ENCODE peak calls at places on chromosome 21, in ten cellular contexts. M is AG04449, O is lower lobe of right lung, H is heart right ventricle, Y is transverse colon, C is mesothelial cell of epicardium, U is AG10803, N is activated B cell treated with CpG ODN at 0.5 μM for 24 hours, G is GM13977, P is astrocyte of the spinal cord. X is an unnamed sample.

GRCh38 chr21:36549470-36549869 is 69.5 kb upstream of the CLDN14 start:
- DNase-seq in M (no peak), H (no peak), Y (no peak), G (no peak), U (no peak), P (no peak), O (no peak), C (no peak), N (no peak), X (no peak)

GRCh38 chr21:34276711-34277425 is 86.9 kb upstream of the KCNE2 start:
- DNase-seq in M (no peak), Y (no peak), P (no peak), U (peak; percentile 41), H (no peak), G (peak; percentile 13), C (no peak), O (no peak), N (no peak), X (no peak)

GRCh38 chr21:26444646-26445045 is 128.4 kb downstream of the CYYR1 start:
- DNase-seq in P (no peak), H (no peak), U (no peak), O (no peak), M (no peak), C (no peak), N (no peak), Y (no peak), G (no peak), X (no peak)

GRCh38 chr21:29334717-29335428 is 36.2 kb downstream of the BACH1 start:
- DNase-seq in C (no peak), G (no peak), H (no peak), U (peak; percentile 59), O (no peak), P (peak; percentile 92), N (no peak), Y (no peak), M (no peak), X (no peak)

GRCh38 chr21:25834376-25834775 is 99.6 kb downstream of the GABPA start:
- DNase-seq in G (no peak), M (no peak), O (no peak), H (no peak), N (no peak), U (no peak), P (no peak), Y (no peak), C (no peak), X (no peak)

GRCh38 chr21:34846214-34846575 is 177.4 kb downstream of the CLIC6 start:
- DNase-seq in H (no peak), C (no peak), O (no peak), Y (no peak), M (no peak), G (no peak), P (no peak), N (no peak), U (no peak), X (no peak)

GRCh38 chr21:34942911-34943310 is 106.2 kb downstream of the RUNX1 start:
- DNase-seq in O (no peak), H (no peak), U (no peak), M (no peak), C (no peak), G (no peak), N (no peak), P (no peak), Y (no peak), X (no peak)

GRCh38 chr21:37074195-37074510 is 1.1 kb downstream of the TTC3 start:
- DNase-seq in Y (no peak), H (peak; percentile 27), N (no peak), C (no peak), O (no peak), P (no peak), M (no peak), U (no peak), G (no peak), X (no peak)

GRCh38 chr21:36902793-36903192 is 63.7 kb downstream of the HLCS start:
- DNase-seq in Y (no peak), M (no peak), N (no peak), C (no peak), P (peak; percentile 39), U (peak; percentile 6), O (no peak), H (no peak), G (no peak), X (no peak)

GRCh38 chr21:33025471-33026298 is at the start of gene OLIG2:
- DNase-seq in H (no peak), C (no peak), G (peak; percentile 41), U (no peak), Y (no peak), P (no peak), N (no peak), O (no peak), M (no peak), X (peak; percentile 97)

GRCh38 chr21:38358666-38359065 is 101.9 kb downstream of the KCNJ15 start:
- DNase-seq in U (no peak), N (no peak), C (no peak), O (no peak), G (no peak), Y (no peak), M (no peak), P (no peak), H (no peak), X (no peak)

GRCh38 chr21:36419241-36419640 is 34.0 kb downstream of the CHAF1B start:
- DNase-seq in U (no peak), G (no peak), N (no peak), Y (no peak), P (no peak), H (no peak), M (no peak), C (no peak), O (no peak), X (no peak)

GRCh38 chr21:34113842-34114241 is 40.5 kb downstream of the MRPS6 start:
- DNase-seq in G (no peak), M (no peak), H (no peak), P (no peak), U (no peak), C (no peak), O (no peak), Y (no peak), N (no peak), X (no peak)

GRCh38 chr21:37582613-37583012 is 216.0 kb downstream of the DYRK1A start:
- DNase-seq in U (peak; percentile 52), N (no peak), O (no peak), H (no peak), C (no peak), Y (no peak), G (peak; percentile 34), P (peak; percentile 73), M (peak; percentile 17), X (no peak)

GRCh38 chr21:42006765-42007164 is 3.4 kb downstream of the ZBTB21 start:
- DNase-seq in O (no peak), H (no peak), U (no peak), C (no peak), G (no peak), P (no peak), M (no peak), N (no peak), Y (no peak), X (no peak)

GRCh38 chr21:42007541-42007940 is 2.6 kb downstream of the ZBTB21 start:
- DNase-seq in P (no peak), N (no peak), H (no peak), C (no peak), Y (no peak), O (no peak), G (no peak), M (no peak), U (no peak), X (no peak)

GRCh38 chr21:42010507-42011493 is 640 bp upstream of the ZBTB21 start:
- DNase-seq in Y (peak; percentile 48), M (no peak), G (peak; percentile 60), O (peak; percentile 77), U (peak; percentile 6), C (no peak), H (peak; percentile 71), N (no peak), P (peak; percentile 8), X (no peak)

GRCh38 chr21:42009831-42010506 is at the start of gene ZBTB21:
- DNase-seq in O (peak; percentile 98), U (peak; percentile 96), H (peak; percentile 99), P (peak; percentile 98), C (peak; percentile 99), M (peak; percentile 79), G (peak; percentile 97), Y (peak; percentile 99), N (peak; percentile 97), X (peak; percentile 74)

DNA sequence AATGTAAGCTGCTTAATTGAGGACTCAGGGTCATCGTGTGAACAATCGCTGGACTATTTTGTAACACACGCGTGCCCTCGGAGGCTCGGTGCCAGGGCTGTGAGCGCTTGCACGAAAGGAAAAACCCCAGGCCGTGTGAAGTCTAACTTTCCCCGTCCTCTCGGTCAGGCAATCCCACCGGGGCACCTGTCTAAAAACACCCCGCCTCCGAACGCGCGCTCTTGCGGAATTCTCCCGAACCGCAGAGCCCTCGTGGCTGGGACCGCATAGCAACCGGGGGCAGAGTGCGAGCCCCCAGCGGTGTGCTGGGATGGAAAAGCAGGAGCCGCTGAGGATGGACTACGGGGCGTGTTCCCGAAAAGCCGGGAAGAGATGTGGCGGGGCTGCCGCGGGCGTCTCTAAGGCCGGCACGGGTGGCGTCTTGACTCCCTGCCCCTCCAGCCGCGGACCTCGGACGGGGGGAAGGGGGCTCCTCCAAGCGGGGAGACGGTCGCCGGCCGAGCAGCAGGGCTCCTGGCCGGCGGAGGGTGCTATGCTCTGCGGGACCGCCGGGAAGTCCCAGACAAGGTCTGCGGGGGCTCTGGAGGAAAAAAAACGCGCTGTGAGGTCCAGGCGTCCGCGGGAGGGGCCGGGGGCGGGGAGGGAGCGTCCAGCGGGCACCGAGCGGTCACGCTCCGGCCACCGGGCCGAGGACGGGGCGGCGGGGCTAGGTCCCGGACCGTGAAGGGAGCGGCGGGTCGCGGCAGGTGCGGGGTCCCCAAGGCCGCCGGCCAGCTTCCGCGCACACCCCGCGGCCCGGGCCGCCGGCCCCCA is 936 bp downstream of the ZBTB21 start:
- DNase-seq in C (no peak), P (peak; percentile 50), M (no peak), N (peak; percentile 55), G (peak; percentile 50), O (peak; percentile 71), H (peak; percentile 50), Y (peak; percentile 71), U (peak; percentile 81), X (no peak)
- TF ChIP-seq CTCF in C (no peak), P (peak; percentile 29), M (peak; percentile 52), N (no peak), G (peak; percentile 29), O (peak; percentile 38), H (peak; percentile 44), Y (peak; percentile 49), U (peak; percentile 5), X (no peak)

GRCh38 chr21:16318651-16319300 is 589.0 kb downstream of the USP25 start:
- DNase-seq in Y (no peak), M (no peak), G (no peak), O (no peak), P (no peak), H (no peak), N (no peak), U (no peak), C (no peak), X (no peak)
- TF ChIP-seq CTCF in Y (no peak), M (no peak), G (no peak), O (no peak), P (no peak), H (no peak), N (no peak), U (no peak), C (no peak), X (no peak)

GRCh38 chr21:43315244-43316137 is 111.4 kb downstream of the SIK1 start:
- DNase-seq in H (no peak), Y (no peak), U (no peak), C (no peak), M (no peak), O (no peak), G (no peak), N (no peak), P (no peak), X (no peak)
- TF ChIP-seq CTCF in H (peak; percentile 10), Y (no peak), U (peak; percentile 29), C (no peak), M (no peak), O (no peak), G (no peak), N (no peak), P (no peak), X (peak; percentile 7)

GRCh38 chr21:14306143-14306907 is 76.6 kb downstream of the HSPA13 start:
- DNase-seq in C (no peak), U (peak; percentile 13), N (no peak), G (no peak), H (no peak), P (no peak), M (no peak), O (no peak), Y (no peak), X (no peak)
- TF ChIP-seq CTCF in C (no peak), U (peak; percentile 28), N (no peak), G (peak; percentile 25), H (peak; percentile 25), P (no peak), M (no peak), O (no peak), Y (no peak), X (peak; percentile 35)

X was measured in D721Med.